ENCODE peak calls at places on chromosomes 12 and 14, in five cellular contexts. V is GM12865; G is nephron progenitor cell; D is CD8-positive, alpha-beta T cell; X is WERI-Rb-1. Z is an unnamed sample.

GRCh38 chr12:30753233-30753632 is 1.5 kb downstream of the CAPRIN2 start:
- DNase-seq in V (peak; percentile 35), G (peak; percentile 28), D (no peak), X (peak; percentile 16), Z (no peak)

GRCh38 chr12:131122631-131123030 is 168.9 kb downstream of the ADGRD1 start:
- DNase-seq in V (no peak), G (no peak), D (peak; percentile 19), X (no peak), Z (no peak)

GRCh38 chr12:57627504-57628279 is 5.3 kb downstream of the B4GALNT1 start:
- DNase-seq in V (no peak), G (peak; percentile 42), D (peak; percentile 54), X (no peak), Z (no peak)

GRCh38 chr12:52942056-52942913 is 6.6 kb upstream of the KRT18 start:
- DNase-seq in V (no peak), G (no peak), D (no peak), X (no peak), Z (no peak)

GRCh38 chr12:62631531-62632520 is 165.2 kb downstream of the MON2 start:
- DNase-seq in V (peak; percentile 50), G (peak; percentile 78), D (no peak), X (peak; percentile 55), Z (peak; percentile 76)

GRCh38 chr12:55619352-55620138 is 17.1 kb upstream of the OR10P1 start:
- DNase-seq in V (peak; percentile 86), G (peak; percentile 60), D (no peak), X (peak; percentile 52), Z (peak; percentile 39)

GRCh38 chr14:30921305-30921704 is 46.9 kb downstream of the COCH start:
- DNase-seq in V (no peak), G (no peak), D (no peak), X (no peak), Z (no peak)

GRCh38 chr12:79997115-79997805 is 62.4 kb upstream of the PPP1R12A start:
- DNase-seq in V (peak; percentile 70), G (no peak), D (no peak), X (no peak), Z (no peak)

GRCh38 chr12:89992668-89993401 is 284.2 kb upstream of the ATP2B1 start:
- DNase-seq in V (no peak), G (no peak), D (no peak), X (no peak), Z (no peak)

GRCh38 chr12:124413401-124413800 is 118.5 kb downstream of the RFLNA start:
- DNase-seq in V (no peak), G (no peak), D (no peak), X (no peak), Z (no peak)

GRCh38 chr14:67031920-67032774 is 157.1 kb upstream of the GARIN2 start:
- DNase-seq in V (no peak), G (no peak), D (no peak), X (no peak), Z (no peak)

GRCh38 chr12:123050331-123050809 is 69.9 kb downstream of the ARL6IP4 start:
- DNase-seq in V (no peak), G (no peak), D (no peak), X (no peak), Z (peak; percentile 62)

GRCh38 chr12:54037360-54038259 is 4.8 kb downstream of the HOXC5 start:
- DNase-seq in V (no peak), G (peak; percentile 44), D (no peak), X (peak; percentile 83), Z (no peak)

GRCh38 chr12:26798013-26798412 is 35.0 kb downstream of the ITPR2 start:
- DNase-seq in V (no peak), G (peak; percentile 6), D (no peak), X (no peak), Z (no peak)

GRCh38 chr12:51540996-51541395 is 50.0 kb upstream of the SCN8A start:
- DNase-seq in V (no peak), G (no peak), D (no peak), X (no peak), Z (no peak)

GRCh38 chr12:91178801-91179200 is 3.8 kb downstream of the DCN start:
- DNase-seq in V (no peak), G (no peak), D (no peak), X (no peak), Z (no peak)

GRCh38 chr12:89494411-89495231 is 30.0 kb downstream of the GALNT4 start:
- DNase-seq in V (peak; percentile 10), G (no peak), D (no peak), X (no peak), Z (no peak)

GRCh38 chr14:31420013-31420318 is 384 bp downstream of the HEATR5A start:
- DNase-seq in V (peak; percentile 39), G (peak; percentile 80), D (no peak), X (peak; percentile 61), Z (peak; percentile 44)

GRCh38 chr12:28489256-28489655 is 299.0 kb downstream of the CCDC91 start:
- DNase-seq in V (no peak), G (no peak), D (no peak), X (no peak), Z (no peak)

GRCh38 chr12:24960222-24960855 is 11.4 kb upstream of the BCAT1 start:
- DNase-seq in V (peak; percentile 73), G (peak; percentile 42), D (no peak), X (peak; percentile 49), Z (no peak)

GRCh38 chr12:93019240-93019910 is 90.3 kb upstream of the EEA1 start:
- DNase-seq in V (no peak), G (no peak), D (no peak), X (no peak), Z (no peak)

GRCh38 chr12:29634057-29634456 is 136.6 kb upstream of the OVCH1 start:
- DNase-seq in V (no peak), G (no peak), D (no peak), X (no peak), Z (no peak)

GRCh38 chr12:97595936-97596335 is 133.3 kb downstream of the RMST start:
- DNase-seq in V (no peak), G (no peak), D (no peak), X (no peak), Z (no peak)

GRCh38 chr14:77025744-77026165 is 2.8 kb downstream of the IRF2BPL start:
- DNase-seq in V (no peak), G (peak; percentile 48), D (no peak), X (no peak), Z (no peak)

GRCh38 chr14:69318241-69318640 is 58.3 kb downstream of the GALNT16 start:
- DNase-seq in V (peak; percentile 18), G (no peak), D (peak; percentile 23), X (no peak), Z (peak; percentile 2)
- TF ChIP-seq CTCF in V (no peak), G (no peak), D (no peak), X (no peak), Z (no peak)

GRCh38 chr12:116266220-116266619 is 11.3 kb downstream of the MED13L start:
- DNase-seq in V (no peak), G (no peak), D (no peak), X (no peak), Z (no peak)
- TF ChIP-seq CTCF in V (no peak), G (no peak), D (no peak), X (peak; percentile 15), Z (no peak)

DNA sequence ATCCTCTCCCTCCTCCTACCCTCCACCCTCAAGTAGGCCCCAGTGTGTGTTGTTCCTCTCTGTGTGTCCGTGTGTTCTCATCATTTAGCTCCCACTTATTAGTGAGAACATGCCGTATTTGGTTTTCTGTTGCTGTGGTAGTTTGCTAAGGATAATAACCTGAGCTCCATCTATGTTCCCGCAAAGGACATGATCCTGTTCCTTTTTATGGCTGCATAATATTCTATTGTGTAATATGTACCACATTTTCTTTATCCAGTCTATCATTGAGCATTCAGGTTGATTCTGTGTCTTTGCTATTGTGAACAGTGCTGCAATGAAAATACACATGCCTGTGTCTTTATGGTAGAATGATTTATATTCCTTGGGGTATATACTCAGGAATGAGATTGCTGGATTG is 30.5 kb downstream of the JDP2 start:
- DNase-seq in V (no peak), G (no peak), D (no peak), X (no peak), Z (no peak)
- TF ChIP-seq CTCF in V (no peak), G (no peak), D (no peak), X (no peak), Z (no peak)

GRCh38 chr14:35336171-35337073 is 44.2 kb downstream of the PSMA6 start:
- DNase-seq in V (no peak), G (peak; percentile 57), D (no peak), X (no peak), Z (peak; percentile 97)

GRCh38 chr14:35338731-35339405 is 46.7 kb downstream of the PSMA6 start:
- DNase-seq in V (no peak), G (no peak), D (no peak), X (no peak), Z (no peak)

GRCh38 chr14:35337074-35337556 is 44.9 kb downstream of the PSMA6 start:
- DNase-seq in V (no peak), G (no peak), D (no peak), X (no peak), Z (no peak)

GRCh38 chr14:35335388-35336092 is 43.4 kb downstream of the PSMA6 start:
- DNase-seq in V (no peak), G (no peak), D (no peak), X (no peak), Z (peak; percentile 73)

DNA sequence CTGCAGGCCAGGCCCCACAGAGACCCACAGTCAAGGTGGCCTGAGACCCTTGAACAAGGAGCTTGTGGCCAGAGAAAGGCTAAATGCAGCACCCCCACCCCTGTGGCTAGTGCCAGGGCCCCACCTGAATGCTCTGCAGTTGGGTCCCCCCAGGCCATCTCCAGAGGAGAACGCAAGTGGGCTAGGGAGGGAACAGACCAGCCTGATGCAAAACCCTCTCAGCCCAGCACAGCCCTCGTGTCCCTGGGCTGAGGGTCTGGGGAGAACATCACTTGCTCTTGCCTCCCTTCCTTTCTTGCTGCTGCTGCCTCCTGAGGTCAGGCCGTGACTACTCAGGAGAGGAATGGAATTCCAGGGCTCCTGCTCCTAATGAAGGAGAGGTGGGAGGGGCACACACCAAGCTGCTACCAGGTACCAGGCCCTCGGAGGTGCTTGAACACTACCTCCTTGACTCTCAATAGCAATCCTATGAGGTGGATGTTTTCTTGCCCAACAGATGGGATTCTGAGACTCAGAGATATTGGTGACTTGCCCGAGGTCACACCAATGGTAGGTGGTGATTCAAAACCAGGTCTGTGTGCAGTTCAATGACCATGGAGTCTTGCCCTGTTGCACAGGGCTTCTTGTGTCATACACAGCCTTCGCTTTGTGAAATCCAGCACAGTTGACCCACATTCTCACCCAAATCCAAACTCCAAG is 45.5 kb downstream of the PSMA6 start:
- DNase-seq in V (no peak), G (no peak), D (no peak), X (no peak), Z (no peak)
- TF ChIP-seq CTCF in V (no peak), G (no peak), D (no peak), X (no peak), Z (no peak)

GRCh38 chr14:97299661-97300060 is 502.5 kb downstream of the VRK1 start:
- DNase-seq in V (peak; percentile 77), G (peak; percentile 8), D (peak; percentile 59), X (no peak), Z (no peak)
- TF ChIP-seq CTCF in V (peak; percentile 51), G (peak; percentile 27), D (no peak), X (peak; percentile 15), Z (no peak)

DNA sequence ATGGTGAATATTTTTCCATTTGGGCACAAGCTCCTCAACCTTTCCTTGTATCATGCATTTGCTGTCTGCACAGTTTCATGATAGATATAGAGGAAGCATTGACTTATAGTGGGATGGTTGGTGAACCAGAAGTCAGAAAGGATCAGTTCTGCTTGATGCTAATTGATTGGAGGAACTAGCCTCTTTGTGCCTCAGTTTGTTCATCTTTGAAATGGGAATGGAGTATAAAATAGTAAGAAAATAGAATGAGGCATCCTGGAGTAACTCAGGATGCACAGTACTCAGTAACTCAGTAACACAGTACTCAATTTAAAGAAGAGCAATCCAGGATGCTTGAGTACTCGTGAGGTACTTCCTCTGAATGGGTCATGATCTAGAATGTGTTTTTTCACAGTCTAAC is 109.5 kb downstream of the UNC79 start:
- DNase-seq in V (no peak), G (no peak), D (no peak), X (no peak), Z (no peak)
- TF ChIP-seq CTCF in V (no peak), G (no peak), D (no peak), X (no peak), Z (no peak)